ENCODE peak calls at places on chromosomes 13 and 19, in four cellular contexts. G is HEK293T, N is substantia nigra, U is fibroblast of mammary gland. T is an unnamed sample.

GRCh38 chr19:289651-290538 is 1.3 kb downstream of the PLPP2 start:
- DNase-seq in U (peak), G (no peak), N (no peak), T (no peak)

GRCh38 chr13:59345316-59345715 is 818.4 kb downstream of the DIAPH3 start:
- DNase-seq in N (no peak), G (no peak), U (no peak), T (no peak)

GRCh38 chr19:18418725-18419194 is 438 bp upstream of the SSBP4 start:
- DNase-seq in N (no peak), G (no peak), U (no peak), T (no peak)

GRCh38 chr13:63636231-63636993 is 2220.8 kb upstream of the PCDH20 start:
- DNase-seq in U (no peak), G (peak), N (no peak), T (no peak)

GRCh38 chr13:98962901-98963594 is 14.8 kb downstream of the DOCK9 start:
- DNase-seq in N (no peak), U (no peak), G (no peak), T (no peak)

GRCh38 chr13:78603240-78603947 is at the start of gene POU4F1:
- DNase-seq in N (no peak), G (peak), U (peak), T (no peak)

GRCh38 chr13:111119966-111120365 is 4.9 kb downstream of the ARHGEF7 start:
- DNase-seq in U (no peak), G (no peak), N (no peak), T (no peak)

GRCh38 chr13:30569901-30570576 is 47.7 kb upstream of the USPL1 start:
- DNase-seq in N (no peak), U (peak), G (no peak), T (no peak)

GRCh38 chr19:45477713-45478453 is 10.1 kb downstream of the FOSB start:
- DNase-seq in U (no peak), G (no peak), N (no peak), T (no peak)

GRCh38 chr13:111027481-111028439 is 87.3 kb upstream of the ARHGEF7 start:
- DNase-seq in U (peak), N (no peak), G (no peak), T (no peak)

GRCh38 chr13:39942901-39943273 is 287.4 kb downstream of the COG6 start:
- DNase-seq in G (peak), N (no peak), U (peak), T (peak)

GRCh38 chr19:21750586-21751128 is 16.7 kb downstream of the ZNF100 start:
- DNase-seq in U (no peak), G (no peak), N (no peak), T (no peak)

GRCh38 chr19:872266-872951 is 12.9 kb downstream of the CFD start:
- DNase-seq in N (no peak), U (peak), G (peak), T (no peak)

GRCh38 chr19:3397266-3398022 is 31.1 kb downstream of the NFIC start:
- DNase-seq in G (no peak), N (peak), U (peak), T (no peak)